ENCODE peak calls at places on chromosomes 16 and 17, in ten cellular contexts. One of them, this sample, is unnamed.
A peak's percentile ranks its signal among the peaks of the same experiment; 100 is the strongest.

GRCh38 chr16:48850097-48850496 is 240.1 kb upstream of the N4BP1 start:
- DNase-seq in ovary: no peak
- DNase-seq in upper lobe of right lung: no peak
- DNase-seq in thoracic aorta: no peak
- DNase-seq in body of pancreas: no peak
- DNase-seq in IMR-90: no peak
- DNase-seq in colonic mucosa: no peak
- DNase-seq in CD8-positive, alpha-beta memory T cell: no peak
- DNase-seq in fibroblast of lung: no peak
- DNase-seq in left ventricle myocardium inferior: no peak
- DNase-seq in this sample: no peak

GRCh38 chr17:7623661-7624060 is 4.0 kb downstream of the SAT2 start:
- DNase-seq in IMR-90: no peak
- DNase-seq in CD8-positive, alpha-beta memory T cell: no peak
- DNase-seq in fibroblast of lung: no peak
- DNase-seq in thoracic aorta: no peak
- DNase-seq in left ventricle myocardium inferior: no peak
- DNase-seq in body of pancreas: no peak
- DNase-seq in ovary: no peak
- DNase-seq in colonic mucosa: no peak
- DNase-seq in upper lobe of right lung: no peak
- DNase-seq in this sample: no peak

GRCh38 chr16:695355-696089 is 5.3 kb upstream of the WDR24 start:
- DNase-seq in upper lobe of right lung: no peak
- DNase-seq in fibroblast of lung: no peak
- DNase-seq in ovary: no peak
- DNase-seq in IMR-90: no peak
- DNase-seq in left ventricle myocardium inferior: no peak
- DNase-seq in body of pancreas: no peak
- DNase-seq in CD8-positive, alpha-beta memory T cell: peak; percentile 65
- DNase-seq in colonic mucosa: peak; percentile 96
- DNase-seq in thoracic aorta: no peak
- DNase-seq in this sample: peak; percentile 81

GRCh38 chr17:40422990-40423611 is 5.4 kb upstream of the TOP2A start:
- DNase-seq in colonic mucosa: no peak
- DNase-seq in body of pancreas: no peak
- DNase-seq in IMR-90: no peak
- DNase-seq in fibroblast of lung: no peak
- DNase-seq in thoracic aorta: no peak
- DNase-seq in ovary: no peak
- DNase-seq in left ventricle myocardium inferior: no peak
- DNase-seq in CD8-positive, alpha-beta memory T cell: no peak
- DNase-seq in upper lobe of right lung: peak; percentile 31
- DNase-seq in this sample: no peak

GRCh38 chr17:77804796-77805426 is 153.6 kb upstream of the TNRC6C start:
- DNase-seq in body of pancreas: no peak
- DNase-seq in upper lobe of right lung: no peak
- DNase-seq in thoracic aorta: no peak
- DNase-seq in ovary: no peak
- DNase-seq in left ventricle myocardium inferior: no peak
- DNase-seq in fibroblast of lung: no peak
- DNase-seq in colonic mucosa: no peak
- DNase-seq in CD8-positive, alpha-beta memory T cell: no peak
- DNase-seq in IMR-90: no peak
- DNase-seq in this sample: no peak

GRCh38 chr17:280216-280615 is 72.4 kb downstream of the RPH3AL start:
- DNase-seq in left ventricle myocardium inferior: no peak
- DNase-seq in CD8-positive, alpha-beta memory T cell: no peak
- DNase-seq in IMR-90: no peak
- DNase-seq in upper lobe of right lung: peak; percentile 47
- DNase-seq in fibroblast of lung: no peak
- DNase-seq in ovary: no peak
- DNase-seq in body of pancreas: no peak
- DNase-seq in thoracic aorta: no peak
- DNase-seq in colonic mucosa: peak; percentile 8
- DNase-seq in this sample: no peak

GRCh38 chr17:47685556-47686275 is 8.2 kb upstream of the TBKBP1 start:
- DNase-seq in IMR-90: peak; percentile 36
- DNase-seq in left ventricle myocardium inferior: no peak
- DNase-seq in upper lobe of right lung: no peak
- DNase-seq in ovary: no peak
- DNase-seq in colonic mucosa: no peak
- DNase-seq in CD8-positive, alpha-beta memory T cell: no peak
- DNase-seq in fibroblast of lung: no peak
- DNase-seq in body of pancreas: no peak
- DNase-seq in thoracic aorta: no peak
- DNase-seq in this sample: no peak

GRCh38 chr16:11047057-11047456 is 102.7 kb downstream of the CLEC16A start:
- DNase-seq in ovary: no peak
- DNase-seq in CD8-positive, alpha-beta memory T cell: no peak
- DNase-seq in left ventricle myocardium inferior: no peak
- DNase-seq in thoracic aorta: no peak
- DNase-seq in upper lobe of right lung: no peak
- DNase-seq in IMR-90: peak; percentile 93
- DNase-seq in colonic mucosa: no peak
- DNase-seq in fibroblast of lung: peak; percentile 71
- DNase-seq in body of pancreas: no peak
- DNase-seq in this sample: no peak

GRCh38 chr16:3274490-3274889 is 8.8 kb upstream of the ZNF263 start:
- DNase-seq in left ventricle myocardium inferior: no peak
- DNase-seq in IMR-90: peak; percentile 30
- DNase-seq in thoracic aorta: no peak
- DNase-seq in colonic mucosa: no peak
- DNase-seq in CD8-positive, alpha-beta memory T cell: no peak
- DNase-seq in ovary: no peak
- DNase-seq in upper lobe of right lung: no peak
- DNase-seq in fibroblast of lung: peak; percentile 43
- DNase-seq in body of pancreas: no peak
- DNase-seq in this sample: no peak

GRCh38 chr17:9120471-9120870 is 99.2 kb downstream of the NTN1 start:
- DNase-seq in left ventricle myocardium inferior: no peak
- DNase-seq in fibroblast of lung: no peak
- DNase-seq in colonic mucosa: no peak
- DNase-seq in body of pancreas: no peak
- DNase-seq in ovary: no peak
- DNase-seq in IMR-90: no peak
- DNase-seq in CD8-positive, alpha-beta memory T cell: no peak
- DNase-seq in upper lobe of right lung: peak; percentile 48
- DNase-seq in thoracic aorta: no peak
- DNase-seq in this sample: no peak

GRCh38 chr16:54929090-54930033 is 1.3 kb upstream of the IRX5 start:
- DNase-seq in fibroblast of lung: peak; percentile 97
- DNase-seq in CD8-positive, alpha-beta memory T cell: peak; percentile 89
- DNase-seq in thoracic aorta: peak; percentile 98
- DNase-seq in body of pancreas: peak; percentile 99
- DNase-seq in colonic mucosa: peak; percentile 100
- DNase-seq in left ventricle myocardium inferior: peak; percentile 100
- DNase-seq in ovary: peak; percentile 100
- DNase-seq in upper lobe of right lung: peak; percentile 100
- DNase-seq in IMR-90: peak; percentile 94
- DNase-seq in this sample: peak; percentile 91

GRCh38 chr16:67077871-67078270 is 31.9 kb upstream of the PHAF1 start:
- DNase-seq in thoracic aorta: no peak
- DNase-seq in CD8-positive, alpha-beta memory T cell: no peak
- DNase-seq in upper lobe of right lung: no peak
- DNase-seq in body of pancreas: no peak
- DNase-seq in fibroblast of lung: no peak
- DNase-seq in colonic mucosa: no peak
- DNase-seq in left ventricle myocardium inferior: no peak
- DNase-seq in ovary: no peak
- DNase-seq in IMR-90: no peak
- DNase-seq in this sample: no peak

GRCh38 chr17:14805348-14805747 is 459.8 kb downstream of the PMP22 start:
- DNase-seq in colonic mucosa: no peak
- DNase-seq in body of pancreas: no peak
- DNase-seq in upper lobe of right lung: no peak
- DNase-seq in ovary: no peak
- DNase-seq in CD8-positive, alpha-beta memory T cell: no peak
- DNase-seq in fibroblast of lung: no peak
- DNase-seq in thoracic aorta: no peak
- DNase-seq in IMR-90: no peak
- DNase-seq in left ventricle myocardium inferior: no peak
- DNase-seq in this sample: no peak

GRCh38 chr16:78353610-78354009 is 254.2 kb downstream of the WWOX start:
- DNase-seq in left ventricle myocardium inferior: no peak
- DNase-seq in ovary: no peak
- DNase-seq in colonic mucosa: no peak
- DNase-seq in fibroblast of lung: no peak
- DNase-seq in upper lobe of right lung: no peak
- DNase-seq in body of pancreas: no peak
- DNase-seq in thoracic aorta: no peak
- DNase-seq in IMR-90: no peak
- DNase-seq in CD8-positive, alpha-beta memory T cell: no peak
- DNase-seq in this sample: no peak

GRCh38 chr16:85229869-85230416 is 117.7 kb upstream of the CIBAR2 start:
- DNase-seq in fibroblast of lung: no peak
- DNase-seq in left ventricle myocardium inferior: no peak
- DNase-seq in CD8-positive, alpha-beta memory T cell: no peak
- DNase-seq in ovary: no peak
- DNase-seq in IMR-90: no peak
- DNase-seq in colonic mucosa: no peak
- DNase-seq in body of pancreas: no peak
- DNase-seq in thoracic aorta: no peak
- DNase-seq in upper lobe of right lung: no peak
- DNase-seq in this sample: no peak

GRCh38 chr17:36979585-36979941 is 30.8 kb downstream of the AATF start:
- DNase-seq in body of pancreas: no peak
- DNase-seq in thoracic aorta: no peak
- DNase-seq in colonic mucosa: no peak
- DNase-seq in fibroblast of lung: peak; percentile 33
- DNase-seq in left ventricle myocardium inferior: no peak
- DNase-seq in upper lobe of right lung: no peak
- DNase-seq in ovary: no peak
- DNase-seq in CD8-positive, alpha-beta memory T cell: no peak
- DNase-seq in IMR-90: no peak
- DNase-seq in this sample: no peak
- H3K27ac ChIP-seq in body of pancreas: no peak overlapping the region
- H3K27ac ChIP-seq in thoracic aorta: no peak overlapping the region
- H3K27ac ChIP-seq in colonic mucosa: no peak overlapping the region
- H3K27ac ChIP-seq in fibroblast of lung: no peak overlapping the region
- H3K27ac ChIP-seq in left ventricle myocardium inferior: no peak overlapping the region
- H3K27ac ChIP-seq in upper lobe of right lung: no peak overlapping the region
- H3K27ac ChIP-seq in ovary: no peak overlapping the region
- H3K27ac ChIP-seq in CD8-positive, alpha-beta memory T cell: no peak overlapping the region
- H3K27ac ChIP-seq in IMR-90: no peak overlapping the region
- H3K27ac ChIP-seq in this sample: no peak overlapping the region

GRCh38 chr17:28999216-28999615 is 6.6 kb downstream of the SEZ6 start:
- DNase-seq in left ventricle myocardium inferior: no peak
- DNase-seq in CD8-positive, alpha-beta memory T cell: no peak
- DNase-seq in fibroblast of lung: no peak
- DNase-seq in upper lobe of right lung: no peak
- DNase-seq in body of pancreas: no peak
- DNase-seq in colonic mucosa: no peak
- DNase-seq in thoracic aorta: no peak
- DNase-seq in ovary: no peak
- DNase-seq in IMR-90: no peak
- DNase-seq in this sample: no peak
- H3K4me1 ChIP-seq in left ventricle myocardium inferior: peaks cover 6% of the 10 kb centered on the region
- H3K4me1 ChIP-seq in CD8-positive, alpha-beta memory T cell: no peaks in the 10 kb centered on the region
- H3K4me1 ChIP-seq in fibroblast of lung: no peaks in the 10 kb centered on the region
- H3K4me1 ChIP-seq in upper lobe of right lung: no peaks in the 10 kb centered on the region
- H3K4me1 ChIP-seq in body of pancreas: no peaks in the 10 kb centered on the region
- H3K4me1 ChIP-seq in colonic mucosa: no peaks in the 10 kb centered on the region
- H3K4me1 ChIP-seq in thoracic aorta: no peaks in the 10 kb centered on the region
- H3K4me1 ChIP-seq in ovary: no peaks in the 10 kb centered on the region
- H3K4me1 ChIP-seq in IMR-90: no peaks in the 10 kb centered on the region
- H3K4me1 ChIP-seq in this sample: no peaks in the 10 kb centered on the region

DNA sequence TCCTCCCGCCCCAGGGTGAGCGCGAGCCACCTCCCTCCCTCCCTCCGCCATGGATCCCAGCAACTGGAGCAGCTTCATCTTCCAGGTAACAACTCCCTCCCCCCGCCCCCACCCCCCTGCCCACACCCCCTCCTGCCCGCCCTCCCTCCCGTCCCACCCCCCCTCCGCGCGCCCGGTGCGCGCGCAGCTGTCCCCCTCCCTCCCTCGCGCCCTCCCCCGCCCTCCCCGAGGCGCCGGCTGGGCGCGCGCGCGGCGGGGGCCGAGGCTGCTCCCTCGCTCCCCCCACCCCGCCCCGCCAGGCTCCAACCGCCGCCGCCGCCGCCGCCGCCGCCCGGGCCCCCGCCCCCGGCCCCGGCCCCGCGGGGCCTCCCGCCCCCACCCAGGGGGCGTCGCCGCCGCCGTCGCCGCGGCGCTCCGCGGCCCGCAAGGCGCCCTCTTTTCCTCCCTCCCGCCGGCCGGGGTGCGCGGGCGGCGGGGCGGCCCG is at the start of gene MAZ:
- DNase-seq in ovary: no peak
- DNase-seq in left ventricle myocardium inferior: no peak
- DNase-seq in colonic mucosa: no peak
- DNase-seq in upper lobe of right lung: no peak
- DNase-seq in IMR-90: peak; percentile 91
- DNase-seq in fibroblast of lung: no peak
- DNase-seq in thoracic aorta: no peak
- DNase-seq in CD8-positive, alpha-beta memory T cell: no peak
- DNase-seq in body of pancreas: peak; percentile 95
- DNase-seq in this sample: no peak
- H3K36me3 ChIP-seq in ovary: no peaks in the 10 kb centered on the region
- H3K36me3 ChIP-seq in left ventricle myocardium inferior: peaks cover 24% of the 10 kb centered on the region
- H3K36me3 ChIP-seq in colonic mucosa: no peaks in the 10 kb centered on the region
- H3K36me3 ChIP-seq in upper lobe of right lung: peaks cover 21% of the 10 kb centered on the region
- H3K36me3 ChIP-seq in IMR-90: peaks cover 21% of the 10 kb centered on the region
- H3K36me3 ChIP-seq in fibroblast of lung: peaks cover 14% of the 10 kb centered on the region
- H3K36me3 ChIP-seq in thoracic aorta: peaks cover 9% of the 10 kb centered on the region
- H3K36me3 ChIP-seq in CD8-positive, alpha-beta memory T cell: peaks cover 10% of the 10 kb centered on the region
- H3K36me3 ChIP-seq in body of pancreas: no peaks in the 10 kb centered on the region
- H3K36me3 ChIP-seq in this sample: peaks cover 31% of the 10 kb centered on the region

GRCh38 chr17:49194297-49194607 is 16.1 kb downstream of the GNGT2 start:
- DNase-seq in body of pancreas: no peak
- DNase-seq in fibroblast of lung: no peak
- DNase-seq in left ventricle myocardium inferior: no peak
- DNase-seq in IMR-90: no peak
- DNase-seq in upper lobe of right lung: no peak
- DNase-seq in colonic mucosa: no peak
- DNase-seq in thoracic aorta: no peak
- DNase-seq in CD8-positive, alpha-beta memory T cell: no peak
- DNase-seq in ovary: no peak
- DNase-seq in this sample: no peak

GRCh38 chr17:49195746-49196145 is 14.6 kb downstream of the GNGT2 start:
- DNase-seq in CD8-positive, alpha-beta memory T cell: no peak
- DNase-seq in ovary: no peak
- DNase-seq in upper lobe of right lung: no peak
- DNase-seq in IMR-90: no peak
- DNase-seq in fibroblast of lung: no peak
- DNase-seq in left ventricle myocardium inferior: no peak
- DNase-seq in body of pancreas: no peak
- DNase-seq in colonic mucosa: no peak
- DNase-seq in thoracic aorta: no peak
- DNase-seq in this sample: no peak

GRCh38 chr17:49197346-49197998 is 12.9 kb downstream of the GNGT2 start:
- DNase-seq in body of pancreas: no peak
- DNase-seq in fibroblast of lung: no peak
- DNase-seq in IMR-90: no peak
- DNase-seq in thoracic aorta: no peak
- DNase-seq in ovary: no peak
- DNase-seq in CD8-positive, alpha-beta memory T cell: no peak
- DNase-seq in left ventricle myocardium inferior: no peak
- DNase-seq in upper lobe of right lung: no peak
- DNase-seq in colonic mucosa: no peak
- DNase-seq in this sample: no peak

GRCh38 chr17:49198206-49198605 is 12.2 kb downstream of the GNGT2 start:
- DNase-seq in colonic mucosa: no peak
- DNase-seq in upper lobe of right lung: no peak
- DNase-seq in left ventricle myocardium inferior: no peak
- DNase-seq in fibroblast of lung: no peak
- DNase-seq in ovary: no peak
- DNase-seq in body of pancreas: no peak
- DNase-seq in CD8-positive, alpha-beta memory T cell: no peak
- DNase-seq in IMR-90: no peak
- DNase-seq in thoracic aorta: no peak
- DNase-seq in this sample: no peak

GRCh38 chr17:49196520-49196919 is 13.9 kb downstream of the GNGT2 start:
- DNase-seq in ovary: no peak
- DNase-seq in CD8-positive, alpha-beta memory T cell: no peak
- DNase-seq in body of pancreas: no peak
- DNase-seq in IMR-90: no peak
- DNase-seq in colonic mucosa: no peak
- DNase-seq in left ventricle myocardium inferior: no peak
- DNase-seq in upper lobe of right lung: no peak
- DNase-seq in thoracic aorta: no peak
- DNase-seq in fibroblast of lung: no peak
- DNase-seq in this sample: no peak
- H3K27ac ChIP-seq in ovary: no peak overlapping the region
- H3K27ac ChIP-seq in CD8-positive, alpha-beta memory T cell: no peak overlapping the region
- H3K27ac ChIP-seq in body of pancreas: no peak overlapping the region
- H3K27ac ChIP-seq in IMR-90: no peak overlapping the region
- H3K27ac ChIP-seq in colonic mucosa: no peak overlapping the region
- H3K27ac ChIP-seq in left ventricle myocardium inferior: no peak overlapping the region
- H3K27ac ChIP-seq in upper lobe of right lung: no peak overlapping the region
- H3K27ac ChIP-seq in thoracic aorta: no peak overlapping the region
- H3K27ac ChIP-seq in fibroblast of lung: no peak overlapping the region
- H3K27ac ChIP-seq in this sample: no peak overlapping the region